ENCODE peak calls at places on chromosomes 3 and 15, in ten cellular contexts. O, P, J, K, C, E, N, T, Y and I are unnamed samples.

GRCh38 chr3:7875858-7876442 is 625.7 kb upstream of the LMCD1 start:
- DNase-seq in O (peak), Y (peak), T (no peak), J (no peak), E (no peak), N (no peak), K (no peak), P (no peak), C (no peak), I (no peak)

GRCh38 chr3:141115752-141116541 is 64.8 kb downstream of the SPSB4 start:
- DNase-seq in C (no peak), Y (no peak), T (no peak), O (no peak), P (no peak), J (no peak), K (no peak), E (no peak), N (no peak), I (no peak)

GRCh38 chr3:125045965-125046364 is 9.8 kb downstream of the HEG1 start:
- DNase-seq in E (no peak), J (no peak), N (no peak), P (peak), O (peak), Y (peak), K (no peak), C (peak), T (no peak), I (no peak)

GRCh38 chr3:20458994-20459736 is 273.2 kb upstream of the SGO1 start:
- DNase-seq in P (no peak), J (no peak), T (no peak), E (no peak), N (no peak), O (peak), Y (no peak), C (peak), K (no peak), I (peak)

GRCh38 chr3:71207632-71208031 is 375.9 kb downstream of the FOXP1 start:
- DNase-seq in J (no peak), T (no peak), P (no peak), Y (no peak), E (no peak), C (no peak), N (no peak), K (no peak), O (no peak), I (no peak)

GRCh38 chr15:100690032-100690785 is 87.8 kb downstream of the ASB7 start:
- DNase-seq in P (no peak), O (no peak), N (no peak), J (no peak), C (no peak), E (no peak), T (peak), K (no peak), Y (no peak), I (no peak)

GRCh38 chr3:52253314-52254260 is 8.0 kb downstream of the PPM1M start:
- DNase-seq in P (no peak), J (no peak), E (no peak), Y (peak), O (peak), T (no peak), K (no peak), N (no peak), C (no peak), I (no peak)

GRCh38 chr15:24961967-24962366 is 7.2 kb downstream of the SNRPN start:
- DNase-seq in T (no peak), P (no peak), K (no peak), C (no peak), Y (no peak), J (no peak), N (no peak), O (no peak), E (no peak), I (no peak)

GRCh38 chr3:127690106-127690505 is 17.4 kb downstream of the ABTB1 start:
- DNase-seq in O (peak), N (no peak), Y (peak), P (peak), J (peak), C (peak), T (no peak), K (peak), E (no peak), I (no peak)

GRCh38 chr3:43394071-43394501 is 107.7 kb downstream of the SNRK start:
- DNase-seq in Y (no peak), J (no peak), C (peak), N (no peak), T (no peak), O (peak), E (no peak), P (no peak), K (peak), I (no peak)

GRCh38 chr15:29698030-29698701 is 124.1 kb downstream of the TJP1 start:
- DNase-seq in J (no peak), P (peak), O (peak), Y (peak), T (no peak), C (peak), E (no peak), K (no peak), N (no peak), I (no peak)

GRCh38 chr3:67614195-67614594 is 40.2 kb downstream of the SUCLG2 start:
- DNase-seq in N (no peak), J (no peak), P (no peak), K (no peak), O (no peak), E (no peak), T (no peak), Y (no peak), C (no peak), I (no peak)

GRCh38 chr3:55468251-55468650 is 18.9 kb downstream of the WNT5A start:
- DNase-seq in J (no peak), K (no peak), E (no peak), Y (peak), C (peak), T (no peak), O (no peak), N (no peak), P (peak), I (no peak)

GRCh38 chr15:71114066-71114680 is 1.1 kb upstream of the THSD4 start:
- DNase-seq in K (no peak), O (no peak), Y (no peak), N (no peak), E (no peak), T (no peak), C (no peak), P (no peak), J (no peak), I (no peak)

GRCh38 chr15:68354268-68354667 is 76.7 kb downstream of the FEM1B start:
- DNase-seq in P (no peak), E (no peak), O (no peak), Y (no peak), T (no peak), K (no peak), N (no peak), J (no peak), C (no peak), I (no peak)